ENCODE peak calls at places on chromosomes 16 and 17, in five cellular contexts. V is smooth muscle cell of the brain vasculature; N is activated CD4-positive, CD25-positive, alpha-beta regulatory T cell; D is NCI-H1436; O is heart right ventricle. R is an unnamed sample.

GRCh38 chr17:68396795-68397536 is 60.3 kb downstream of the WIPI1 start:
- DNase-seq in V (no peak), N (no peak), D (no peak), O (no peak), R (no peak)

GRCh38 chr17:45905812-45906211 is 11.5 kb downstream of the MAPT start:
- DNase-seq in V (no peak), N (no peak), D (peak; percentile 22), O (no peak), R (no peak)

GRCh38 chr17:44922746-44923470 is 7.6 kb upstream of the GFAP start:
- DNase-seq in V (no peak), N (no peak), D (no peak), O (no peak), R (no peak)

GRCh38 chr16:83403751-83404150 is 404.0 kb upstream of the HSBP1 start:
- DNase-seq in V (no peak), N (no peak), D (no peak), O (no peak), R (no peak)

GRCh38 chr17:47338026-47338425 is 14.3 kb downstream of the EFCAB13 start:
- DNase-seq in V (no peak), N (no peak), D (no peak), O (no peak), R (no peak)

GRCh38 chr16:67674851-67675578 is 8.4 kb downstream of the C16orf86 start:
- DNase-seq in V (no peak), N (no peak), D (no peak), O (no peak), R (no peak)

GRCh38 chr17:73749337-73749807 is 105.1 kb upstream of the SDK2 start:
- DNase-seq in V (no peak), N (no peak), D (no peak), O (no peak), R (no peak)

GRCh38 chr17:8518346-8518745 is 82.7 kb downstream of the NDEL1 start:
- DNase-seq in V (no peak), N (no peak), D (no peak), O (no peak), R (no peak)

GRCh38 chr17:39632153-39632941 is 4.6 kb upstream of the STARD3 start:
- DNase-seq in V (no peak), N (no peak), D (no peak), O (no peak), R (no peak)

GRCh38 chr17:81428121-81428515 is 32.9 kb downstream of the BAHCC1 start:
- DNase-seq in V (no peak), N (no peak), D (no peak), O (no peak), R (peak; percentile 60)

GRCh38 chr17:19361975-19362292 is 589 bp downstream of the B9D1 start:
- DNase-seq in V (no peak), N (no peak), D (no peak), O (no peak), R (no peak)

GRCh38 chr17:82876149-82876548 is 36.3 kb upstream of the ZNF750 start:
- DNase-seq in V (no peak), N (no peak), D (no peak), O (no peak), R (peak; percentile 49)

GRCh38 chr17:78001182-78001581 is 42.7 kb downstream of the TNRC6C start:
- DNase-seq in V (no peak), N (no peak), D (peak; percentile 30), O (no peak), R (no peak)

GRCh38 chr17:71765437-71765836 is 355.4 kb upstream of the SOX9 start:
- DNase-seq in V (no peak), N (no peak), D (no peak), O (no peak), R (no peak)

GRCh38 chr17:3826191-3826590 is 19.9 kb downstream of the NCBP3 start:
- DNase-seq in V (no peak), N (no peak), D (no peak), O (no peak), R (no peak)

GRCh38 chr17:73231363-73231762 is 30.3 kb downstream of the CPSF4L start:
- DNase-seq in V (no peak), N (no peak), D (no peak), O (no peak), R (no peak)

GRCh38 chr16:65375651-65376050 is 253.8 kb upstream of the CDH11 start:
- DNase-seq in V (no peak), N (no peak), D (no peak), O (no peak), R (no peak)

GRCh38 chr17:40309031-40309937 is at the start of gene RARA:
- DNase-seq in V (no peak), N (no peak), D (peak; percentile 58), O (no peak), R (peak; percentile 68)

GRCh38 chr17:77872714-77873517 is 85.6 kb upstream of the TNRC6C start:
- DNase-seq in V (no peak), N (no peak), D (no peak), O (no peak), R (no peak)

GRCh38 chr17:76137026-76137350 is 4.1 kb downstream of the FOXJ1 start:
- DNase-seq in V (no peak), N (no peak), D (no peak), O (no peak), R (no peak)

GRCh38 chr16:52526429-52526828 is 20.5 kb downstream of the TOX3 start:
- DNase-seq in V (no peak), N (no peak), D (no peak), O (no peak), R (no peak)

GRCh38 chr17:31392002-31392855 is 754 bp downstream of the RAB11FIP4 start:
- DNase-seq in V (no peak), N (no peak), D (no peak), O (no peak), R (no peak)

GRCh38 chr16:3814755-3815154 is 65.8 kb downstream of the CREBBP start:
- DNase-seq in V (no peak), N (no peak), D (no peak), O (no peak), R (no peak)

R was measured in psoas muscle.